ENCODE peak calls at places on chromosome 4, in nine cellular contexts. U is fibroblast of pulmonary artery, M is lower leg skin, J is fibroblast of mammary gland, F is foreskin fibroblast, X is hepatocyte, Q is pancreas, P is K562, V is cardiac fibroblast. E is an unnamed sample.

GRCh38 chr4:78602334-78602733 is 50.8 kb downstream of the ANXA3 start:
- DNase-seq in U (no peak), M (no peak), J (no peak), F (no peak), X (no peak), Q (no peak), P (no peak), V (no peak), E (no peak)

GRCh38 chr4:154822775-154823174 is 41.7 kb downstream of the RBM46 start:
- DNase-seq in U (peak), M (no peak), J (peak), F (peak), X (no peak), Q (no peak), P (no peak), V (peak), E (no peak)

GRCh38 chr4:156764145-156764544 is 207.5 kb downstream of the PDGFC start:
- DNase-seq in U (peak), M (no peak), J (peak), F (no peak), X (no peak), Q (no peak), P (no peak), V (peak), E (no peak)

GRCh38 chr4:172042714-172043114 is 229.5 kb downstream of the GALNTL6 start:
- DNase-seq in U (no peak), M (no peak), J (peak), F (no peak), X (peak), Q (no peak), P (no peak), V (no peak), E (no peak)

GRCh38 chr4:60744767-60745166 is 455.4 kb upstream of the ADGRL3 start:
- DNase-seq in U (no peak), M (no peak), J (peak), F (peak), X (no peak), Q (no peak), P (no peak), V (peak), E (no peak)

GRCh38 chr4:46937493-46937892 is 28.4 kb upstream of the COX7B2 start:
- DNase-seq in U (peak), M (no peak), J (peak), F (no peak), X (no peak), Q (no peak), P (no peak), V (peak), E (no peak)

GRCh38 chr4:107643021-107643420 is 77.0 kb downstream of the PAPSS1 start:
- DNase-seq in U (no peak), M (no peak), J (no peak), F (no peak), X (no peak), Q (no peak), P (no peak), V (no peak), E (no peak)

GRCh38 chr4:130336585-130337217 is 1240.7 kb downstream of the C4orf33 start:
- DNase-seq in U (peak), M (no peak), J (peak), F (peak), X (peak), Q (no peak), P (no peak), V (peak), E (no peak)

GRCh38 chr4:86032476-86033022 is 327.3 kb downstream of the MAPK10 start:
- DNase-seq in U (peak), M (no peak), J (peak), F (peak), X (peak), Q (no peak), P (no peak), V (peak), E (no peak)

GRCh38 chr4:15870079-15870478 is 68.5 kb downstream of the FGFBP1 start:
- DNase-seq in U (no peak), M (no peak), J (no peak), F (no peak), X (no peak), Q (no peak), P (no peak), V (no peak), E (no peak)

GRCh38 chr4:40254961-40255721 is 58.3 kb downstream of the RHOH start:
- DNase-seq in U (peak), M (no peak), J (peak), F (peak), X (peak), Q (no peak), P (no peak), V (peak), E (no peak)

GRCh38 chr4:119244344-119244743 is 31.8 kb downstream of the USP53 start:
- DNase-seq in U (no peak), M (no peak), J (no peak), F (no peak), X (no peak), Q (no peak), P (no peak), V (no peak), E (no peak)

GRCh38 chr4:118905546-118905945 is 16.9 kb downstream of the SYNPO2 start:
- DNase-seq in U (peak), M (no peak), J (no peak), F (no peak), X (no peak), Q (no peak), P (no peak), V (no peak), E (no peak)

GRCh38 chr4:3389186-3389878 is 52.4 kb upstream of the HGFAC start:
- DNase-seq in U (no peak), M (peak), J (no peak), F (no peak), X (no peak), Q (no peak), P (no peak), V (no peak), E (no peak)

GRCh38 chr4:174318829-174319764 is 35.4 kb downstream of the CEP44 start:
- DNase-seq in U (peak), M (no peak), J (peak), F (peak), X (peak), Q (no peak), P (peak), V (peak), E (no peak)

DNA sequence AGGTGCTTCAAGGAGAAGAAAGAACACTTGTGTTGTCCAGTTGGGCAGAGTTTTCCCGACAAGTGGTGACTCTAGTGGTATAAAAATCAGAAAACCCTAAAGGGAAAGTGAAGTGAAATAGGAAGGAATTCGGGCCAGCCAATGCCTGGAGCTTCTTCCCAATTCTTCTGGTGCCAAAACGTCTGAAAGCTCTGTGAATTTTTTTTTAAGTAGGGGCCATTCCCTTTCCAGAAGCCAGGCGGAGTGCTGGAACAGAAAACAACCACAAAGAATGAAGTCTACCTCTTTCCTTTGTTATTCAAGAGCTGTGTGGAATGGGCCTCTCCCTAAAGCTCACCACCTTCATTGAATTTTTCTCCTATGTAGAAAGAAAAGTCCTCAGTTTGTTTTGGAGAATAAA is 43.1 kb upstream of the PPARGC1A start:
- DNase-seq in U (peak), M (no peak), J (peak), F (peak), X (peak), Q (no peak), P (no peak), V (peak), E (no peak)
- TF ChIP-seq CTCF in U (peak), M (no peak), J (peak), F (peak), X (peak), Q (no peak), P (no peak), V (no peak), E (no peak)

GRCh38 chr4:125750827-125751466 is 436.2 kb downstream of the FAT4 start:
- DNase-seq in U (peak), M (no peak), J (peak), F (peak), X (peak), Q (no peak), P (no peak), V (peak), E (no peak)
- TF ChIP-seq CTCF in U (peak), M (no peak), J (peak), F (peak), X (peak), Q (no peak), P (no peak), V (peak), E (peak)

GRCh38 chr4:173318648-173319211 is 15.4 kb downstream of the HMGB2 start:
- DNase-seq in U (peak), M (no peak), J (peak), F (no peak), X (peak), Q (no peak), P (no peak), V (peak), E (no peak)
- TF ChIP-seq CTCF in U (peak), M (no peak), J (peak), F (no peak), X (peak), Q (peak), P (no peak), V (no peak), E (peak)

DNA sequence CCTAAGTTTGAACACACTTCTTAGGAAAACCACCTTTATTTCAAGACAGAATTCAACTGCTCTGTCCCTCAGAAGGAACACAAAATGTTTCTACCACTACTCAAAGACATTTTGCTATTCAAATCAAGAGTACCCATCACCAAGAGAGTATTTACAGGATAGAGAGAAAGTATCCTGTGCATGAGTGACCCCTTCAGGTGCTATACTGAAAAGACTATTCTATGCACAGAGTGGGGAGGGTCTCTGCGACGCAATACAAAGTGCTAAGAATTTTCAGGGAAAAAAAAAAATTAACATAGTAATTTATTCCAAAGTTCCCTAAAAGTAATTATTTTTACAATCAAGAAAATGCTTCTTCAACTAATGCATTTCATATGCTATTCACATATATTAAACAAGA is 346.4 kb upstream of the FAM241A start:
- DNase-seq in U (no peak), M (no peak), J (no peak), F (no peak), X (no peak), Q (no peak), P (no peak), V (no peak), E (no peak)
- TF ChIP-seq CTCF in U (no peak), M (no peak), J (peak), F (peak), X (peak), Q (no peak), P (no peak), V (no peak), E (peak)

GRCh38 chr4:33626242-33626641 is 2618.1 kb downstream of the ARAP2 start:
- DNase-seq in U (no peak), M (no peak), J (no peak), F (no peak), X (no peak), Q (no peak), P (no peak), V (no peak), E (no peak)

GRCh38 chr4:33628296-33628695 is 2616.0 kb downstream of the ARAP2 start:
- DNase-seq in U (peak), M (no peak), J (peak), F (peak), X (no peak), Q (no peak), P (no peak), V (peak), E (no peak)

DNA sequence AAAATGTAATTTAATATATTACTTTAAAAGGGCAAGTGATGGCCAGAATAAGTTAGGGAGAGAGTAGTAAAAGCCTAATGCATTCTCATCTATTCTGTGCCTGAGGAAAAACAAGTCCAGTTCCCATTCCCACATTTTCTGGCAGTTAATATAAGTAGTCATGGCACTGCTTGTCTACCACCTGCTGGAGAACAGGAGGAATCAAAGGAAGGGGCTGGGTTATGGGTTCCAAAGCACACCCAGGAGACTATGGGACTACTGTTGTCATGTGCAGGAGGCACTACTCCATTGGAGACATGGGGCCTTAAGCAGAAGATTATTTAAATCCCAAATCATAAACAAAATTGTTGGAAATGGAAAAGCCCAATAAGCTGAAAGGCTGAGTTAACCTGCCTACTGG is 2618.6 kb downstream of the ARAP2 start:
- DNase-seq in U (peak), M (no peak), J (no peak), F (no peak), X (peak), Q (no peak), P (no peak), V (no peak), E (no peak)
- TF ChIP-seq CTCF in U (peak), M (no peak), J (no peak), F (no peak), X (no peak), Q (no peak), P (no peak), V (no peak), E (no peak)

DNA sequence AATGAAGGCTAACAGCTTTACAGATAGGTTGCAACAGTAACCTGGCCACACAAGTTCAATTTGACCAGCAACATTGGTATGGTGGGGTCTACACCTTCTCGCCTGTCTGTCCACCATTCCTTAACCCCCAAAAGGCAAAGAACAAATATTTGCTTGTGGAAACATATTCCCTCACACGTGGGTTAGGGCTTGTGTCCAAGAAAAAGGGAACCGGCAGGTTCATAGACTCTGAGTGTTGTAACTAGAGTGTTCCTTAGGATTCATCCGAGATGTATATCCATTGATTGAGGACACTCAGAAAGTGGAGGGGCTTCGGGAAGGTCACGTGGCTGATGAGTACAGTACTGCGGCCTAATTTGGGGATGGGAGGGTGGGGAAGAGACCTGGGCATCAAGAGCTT is 54.1 kb downstream of the C4orf51 start:
- DNase-seq in U (peak), M (no peak), J (peak), F (no peak), X (no peak), Q (no peak), P (no peak), V (no peak), E (no peak)
- TF ChIP-seq CTCF in U (no peak), M (no peak), J (no peak), F (no peak), X (no peak), Q (no peak), P (no peak), V (no peak), E (no peak)

GRCh38 chr4:52588097-52588496 is 71.0 kb downstream of the USP46 start:
- DNase-seq in U (peak), M (no peak), J (peak), F (no peak), X (peak), Q (no peak), P (peak), V (peak), E (no peak)
- TF ChIP-seq CTCF in U (peak), M (no peak), J (peak), F (peak), X (peak), Q (peak), P (peak), V (peak), E (peak)